ENCODE peak calls at places on chromosome 3, in six cellular contexts. E, S, Q, I, L and X are unnamed samples.

GRCh38 chr3:191369081-191370010 is 39.0 kb upstream of the UTS2B start:
- DNase-seq in E (no peak), S (peak), Q (peak), I (no peak), L (no peak), X (no peak)

GRCh38 chr3:172658344-172659245 is 52.3 kb downstream of the NCEH1 start:
- DNase-seq in E (no peak), S (no peak), Q (peak), I (peak), L (peak), X (peak)

GRCh38 chr3:153285194-153285641 is 123.2 kb downstream of the RAP2B start:
- DNase-seq in E (peak), S (peak), Q (peak), I (no peak), L (peak), X (peak)

GRCh38 chr3:17442332-17443049 is 299.9 kb downstream of the TBC1D5 start:
- DNase-seq in E (no peak), S (no peak), Q (no peak), I (no peak), L (peak), X (no peak)

GRCh38 chr3:43389388-43390254 is 103.3 kb downstream of the SNRK start:
- DNase-seq in E (no peak), S (no peak), Q (peak), I (no peak), L (no peak), X (peak)

GRCh38 chr3:49903451-49904424 is at the start of gene MST1R:
- DNase-seq in E (peak), S (peak), Q (peak), I (peak), L (peak), X (peak)

GRCh38 chr3:43707266-43707665 is 16.5 kb downstream of the ABHD5 start:
- DNase-seq in E (no peak), S (no peak), Q (no peak), I (no peak), L (no peak), X (peak)

GRCh38 chr3:143098032-143098764 is 21.4 kb upstream of the CHST2 start:
- DNase-seq in E (no peak), S (no peak), Q (peak), I (no peak), L (no peak), X (no peak)

GRCh38 chr3:25594007-25594502 is 70.7 kb downstream of the TOP2B start:
- DNase-seq in E (peak), S (peak), Q (peak), I (peak), L (peak), X (peak)

GRCh38 chr3:42050126-42050525 is 41.0 kb upstream of the TRAK1 start:
- DNase-seq in E (no peak), S (no peak), Q (no peak), I (no peak), L (no peak), X (no peak)

GRCh38 chr3:111619833-111620232 is 24.7 kb upstream of the ZBED2 start:
- DNase-seq in E (no peak), S (no peak), Q (no peak), I (no peak), L (no peak), X (no peak)

GRCh38 chr3:134197681-134198261 is 52.9 kb downstream of the RYK start:
- DNase-seq in E (peak), S (peak), Q (peak), I (peak), L (peak), X (peak)

GRCh38 chr3:38840987-38841386 is 25.0 kb upstream of the SCN10A start:
- DNase-seq in E (no peak), S (peak), Q (peak), I (no peak), L (no peak), X (peak)

GRCh38 chr3:177679568-177680441 is 482.5 kb upstream of the TBL1XR1 start:
- DNase-seq in E (peak), S (no peak), Q (no peak), I (no peak), L (no peak), X (peak)

GRCh38 chr3:123314409-123315270 is 112.9 kb downstream of the SEC22A start:
- DNase-seq in E (peak), S (peak), Q (no peak), I (no peak), L (no peak), X (no peak)

GRCh38 chr3:108736821-108737220 is 20.4 kb downstream of the RETNLB start:
- DNase-seq in E (no peak), S (no peak), Q (no peak), I (no peak), L (no peak), X (no peak)

GRCh38 chr3:37622999-37623883 is 238.4 kb upstream of the CTDSPL start:
- DNase-seq in E (no peak), S (no peak), Q (no peak), I (no peak), L (no peak), X (no peak)

GRCh38 chr3:44966795-44967278 is 9.1 kb downstream of the ZDHHC3 start:
- DNase-seq in E (no peak), S (no peak), Q (no peak), I (peak), L (peak), X (no peak)

GRCh38 chr3:127456471-127457093 is 134.0 kb downstream of the TPRA1 start:
- DNase-seq in E (no peak), S (peak), Q (no peak), I (no peak), L (peak), X (peak)
- TF ChIP-seq EZH2 in E (peak), S (no peak), Q (no peak), I (no peak), L (peak), X (no peak)

GRCh38 chr3:33717866-33718594 is at the start of gene CLASP2:
- DNase-seq in E (peak), S (peak), Q (peak), I (peak), L (peak), X (peak)

GRCh38 chr3:33718595-33718907 is 497 bp upstream of the CLASP2 start:
- DNase-seq in E (no peak), S (no peak), Q (no peak), I (no peak), L (no peak), X (no peak)

GRCh38 chr3:33717616-33717865 is 513 bp downstream of the CLASP2 start:
- DNase-seq in E (peak), S (peak), Q (peak), I (peak), L (peak), X (no peak)

GRCh38 chr3:33722186-33722585 is 4.1 kb upstream of the CLASP2 start:
- DNase-seq in E (no peak), S (no peak), Q (no peak), I (no peak), L (no peak), X (no peak)

DNA sequence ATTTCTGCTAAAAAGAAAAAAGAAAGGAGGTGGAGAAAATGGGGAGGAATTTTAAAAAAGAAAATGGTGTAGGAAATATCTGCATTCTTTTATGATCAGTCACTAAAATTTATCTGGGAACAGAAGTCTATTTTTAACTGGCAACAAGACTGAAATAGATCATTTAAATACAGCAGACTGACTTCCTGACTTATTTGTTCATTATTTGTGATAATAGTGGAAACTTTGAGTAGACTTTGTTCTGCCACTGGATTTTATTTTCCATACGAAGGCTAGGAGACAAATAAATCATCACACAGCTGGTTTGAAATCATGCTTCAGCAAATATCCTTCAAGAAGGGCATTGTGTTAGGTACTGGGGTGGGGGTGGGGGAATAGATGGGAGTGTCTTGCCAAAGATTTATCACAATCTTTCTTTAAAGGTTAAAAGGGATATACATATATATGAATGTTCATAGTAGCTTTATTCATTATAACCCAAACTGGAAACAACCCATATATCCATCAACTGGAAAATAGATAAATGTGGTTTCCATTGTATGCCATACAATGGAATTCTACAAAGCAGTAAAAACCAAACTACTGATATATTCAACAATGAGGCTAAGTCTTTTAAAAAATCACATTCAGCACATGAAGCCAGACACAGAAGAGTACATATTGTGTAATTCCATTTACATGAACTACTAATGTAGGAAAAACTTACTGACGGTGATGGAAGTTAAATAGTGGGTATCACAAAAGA is 4.7 kb upstream of the CLASP2 start:
- DNase-seq in E (no peak), S (no peak), Q (peak), I (no peak), L (no peak), X (peak)
- H3K27ac ChIP-seq in E (no peak), S (no peak), Q (no peak), I (no peak), L (no peak), X (no peak)

DNA sequence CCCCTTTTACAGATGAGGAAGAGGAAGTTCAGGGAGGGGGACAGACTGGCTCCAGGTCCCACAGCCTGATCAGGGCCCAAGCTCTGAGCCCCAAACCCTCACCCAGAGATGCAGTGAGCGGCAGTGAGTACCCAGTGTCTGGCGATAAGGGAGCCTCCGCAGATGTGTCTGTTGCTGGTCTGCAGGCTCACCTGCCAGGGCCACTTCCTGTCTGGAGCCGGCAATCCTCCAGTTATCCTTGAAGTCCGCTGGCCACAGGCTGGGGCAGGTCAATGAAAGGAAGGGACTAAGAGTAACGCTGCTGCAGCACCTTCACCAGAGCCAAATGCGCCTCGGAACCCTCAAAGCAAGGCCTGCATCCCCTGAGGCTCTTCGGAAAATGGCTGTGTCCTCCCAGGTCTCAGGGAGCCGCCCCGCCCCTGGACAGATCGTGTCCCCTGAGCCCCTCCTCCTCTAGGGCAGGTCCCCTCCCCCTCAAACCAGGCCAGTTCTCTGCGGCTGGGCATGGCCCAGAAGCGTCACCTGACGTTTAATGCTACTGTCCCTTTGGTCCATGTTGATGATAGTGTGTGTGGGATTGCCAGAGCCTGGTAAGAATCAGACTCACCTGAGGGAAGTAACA is 51.5 kb downstream of the MYL3 start:
- DNase-seq in E (peak), S (peak), Q (no peak), I (no peak), L (peak), X (no peak)
- TF ChIP-seq EZH2 in E (no peak), S (no peak), Q (no peak), I (no peak), L (no peak), X (no peak)

GRCh38 chr3:112682361-112682760 is 41.4 kb upstream of the CCDC80 start:
- DNase-seq in E (no peak), S (no peak), Q (no peak), I (no peak), L (no peak), X (no peak)
- H3K27ac ChIP-seq in E (no peak), S (no peak), Q (peak), I (no peak), L (peak), X (no peak)

DNA sequence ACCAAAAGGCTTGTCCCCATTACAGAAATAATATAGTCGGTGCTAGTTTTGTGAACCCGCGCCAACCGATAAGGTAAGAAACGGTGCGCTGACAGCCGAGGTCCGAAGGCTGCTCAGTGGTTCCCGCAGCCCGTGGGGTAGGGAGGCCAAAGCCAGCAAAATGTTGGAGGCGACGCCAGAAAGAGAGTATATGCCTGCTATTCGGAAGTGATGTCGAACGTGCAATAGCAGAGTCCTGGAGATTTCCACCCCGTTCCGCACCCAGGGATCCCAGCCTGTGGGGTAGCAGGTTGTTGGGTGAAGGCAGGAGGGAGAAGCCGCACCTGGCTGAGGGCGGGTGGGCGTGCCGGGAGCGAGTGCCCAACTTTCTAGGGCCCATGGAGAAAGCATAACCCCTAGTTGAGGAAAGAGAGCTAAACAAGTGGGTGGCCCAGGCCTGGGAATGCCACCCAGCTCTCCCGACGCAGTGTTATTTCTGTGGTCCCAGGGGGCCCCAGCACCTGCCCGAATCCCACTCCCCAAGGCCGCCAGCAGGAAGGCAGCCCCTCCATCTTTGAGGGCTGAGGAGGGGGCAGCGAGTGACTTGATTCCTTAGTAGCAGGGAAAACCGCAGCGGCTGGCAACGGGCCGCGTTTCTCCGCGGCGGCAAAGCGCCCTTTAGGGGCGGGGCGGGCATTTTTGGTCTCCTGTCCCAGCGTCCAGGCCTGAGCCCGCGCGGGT is 7.9 kb upstream of the SOX2 start:
- DNase-seq in E (peak), S (peak), Q (no peak), I (no peak), L (no peak), X (no peak)
- TF ChIP-seq EZH2 in E (no peak), S (no peak), Q (peak), I (no peak), L (no peak), X (no peak)